ENCODE peak calls at places on chromosome 21, in six cellular contexts. B is DND-41, L is mammary epithelial cell, F is HCT116, N is HepG2, G is fibroblast of lung. S is an unnamed sample.

GRCh38 chr21:42424848-42425602 is 21.3 kb downstream of the UBASH3A start:
- DNase-seq in B (peak; percentile 91), L (no peak), F (no peak), N (no peak), G (no peak), S (no peak)

GRCh38 chr21:42737969-42738590 is 84.7 kb downstream of the PDE9A start:
- DNase-seq in B (peak; percentile 44), L (no peak), F (no peak), N (peak; percentile 89), G (no peak), S (no peak)

GRCh38 chr21:35015435-35016024 is 33.6 kb downstream of the RUNX1 start:
- DNase-seq in B (no peak), L (no peak), F (no peak), N (no peak), G (no peak), S (no peak)

GRCh38 chr21:34544032-34544496 is 32.1 kb upstream of the KCNE1 start:
- DNase-seq in B (peak; percentile 45), L (peak; percentile 74), F (peak; percentile 80), N (peak; percentile 88), G (peak; percentile 77), S (peak; percentile 53)

GRCh38 chr21:25518491-25518911 is 88.8 kb downstream of the MRPL39 start:
- DNase-seq in B (no peak), L (peak; percentile 5), F (no peak), N (no peak), G (peak; percentile 11), S (peak; percentile 5)

GRCh38 chr21:35924714-35925301 is 135.5 kb downstream of the SETD4 start:
- DNase-seq in B (no peak), L (peak; percentile 99), F (no peak), N (no peak), G (peak; percentile 96), S (no peak)

GRCh38 chr21:34846601-34847112 is 177.9 kb downstream of the CLIC6 start:
- DNase-seq in B (no peak), L (peak; percentile 86), F (peak; percentile 61), N (no peak), G (peak; percentile 86), S (peak; percentile 51)

GRCh38 chr21:24941316-24942185 is 665.7 kb downstream of the MRPL39 start:
- DNase-seq in B (no peak), L (no peak), F (no peak), N (no peak), G (peak; percentile 58), S (no peak)

GRCh38 chr21:18384771-18385170 is 18.8 kb downstream of the TMPRSS15 start:
- DNase-seq in B (no peak), L (peak; percentile 0), F (no peak), N (no peak), G (no peak), S (peak; percentile 54)

GRCh38 chr21:33661146-33661545 is 18.8 kb downstream of the ITSN1 start:
- DNase-seq in B (no peak), L (peak; percentile 40), F (no peak), N (no peak), G (no peak), S (no peak)

GRCh38 chr21:44711327-44712202 is at the start of gene TSPEAR:
- DNase-seq in B (no peak), L (no peak), F (no peak), N (no peak), G (no peak), S (peak; percentile 49)
- H3K27me3 ChIP-seq in B (peaks cover 23% of the 10 kb centered on the region), L (peaks cover 16% of the 10 kb centered on the region), F (peaks cover 30% of the 10 kb centered on the region), N (peaks cover 62% of the 10 kb centered on the region), G (peaks cover 60% of the 10 kb centered on the region), S (peaks cover 84% of the 10 kb centered on the region)

GRCh38 chr21:10627316-10627863 is 106.0 kb downstream of the TPTE start:
- DNase-seq in B (no peak), L (no peak), F (no peak), N (no peak), G (no peak), S (no peak)
- TF ChIP-seq EZH2 in B (no peak), L (no peak), F (no peak), N (no peak), G (no peak), S (no peak)

DNA sequence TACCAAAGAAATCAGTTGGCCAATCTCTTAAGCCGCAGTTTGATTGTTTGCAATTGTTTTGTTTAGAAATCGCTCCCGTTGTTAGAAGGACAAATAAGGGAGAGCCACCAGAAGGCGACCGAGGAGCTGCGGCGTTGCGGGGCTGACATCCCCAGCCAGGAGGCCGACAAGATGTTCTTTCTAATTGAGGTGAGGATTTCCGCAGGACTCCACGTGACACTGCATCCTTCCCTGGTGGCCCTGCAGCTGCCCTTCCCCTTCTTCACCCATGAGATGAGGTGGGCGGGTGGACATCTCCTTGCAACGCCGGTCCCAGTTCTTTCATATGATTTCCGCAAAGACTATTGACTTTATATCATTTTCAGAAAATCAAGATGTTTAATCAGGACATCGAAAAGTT is 27.2 kb upstream of the MX1 start:
- DNase-seq in B (no peak), L (no peak), F (no peak), N (no peak), G (no peak), S (no peak)
- H3K36me3 ChIP-seq in B (peaks cover 74% of the 10 kb centered on the region), L (no peaks in the 10 kb centered on the region), F (no peaks in the 10 kb centered on the region), N (peaks cover 7% of the 10 kb centered on the region), G (no peaks in the 10 kb centered on the region), S (no peaks in the 10 kb centered on the region)

DNA sequence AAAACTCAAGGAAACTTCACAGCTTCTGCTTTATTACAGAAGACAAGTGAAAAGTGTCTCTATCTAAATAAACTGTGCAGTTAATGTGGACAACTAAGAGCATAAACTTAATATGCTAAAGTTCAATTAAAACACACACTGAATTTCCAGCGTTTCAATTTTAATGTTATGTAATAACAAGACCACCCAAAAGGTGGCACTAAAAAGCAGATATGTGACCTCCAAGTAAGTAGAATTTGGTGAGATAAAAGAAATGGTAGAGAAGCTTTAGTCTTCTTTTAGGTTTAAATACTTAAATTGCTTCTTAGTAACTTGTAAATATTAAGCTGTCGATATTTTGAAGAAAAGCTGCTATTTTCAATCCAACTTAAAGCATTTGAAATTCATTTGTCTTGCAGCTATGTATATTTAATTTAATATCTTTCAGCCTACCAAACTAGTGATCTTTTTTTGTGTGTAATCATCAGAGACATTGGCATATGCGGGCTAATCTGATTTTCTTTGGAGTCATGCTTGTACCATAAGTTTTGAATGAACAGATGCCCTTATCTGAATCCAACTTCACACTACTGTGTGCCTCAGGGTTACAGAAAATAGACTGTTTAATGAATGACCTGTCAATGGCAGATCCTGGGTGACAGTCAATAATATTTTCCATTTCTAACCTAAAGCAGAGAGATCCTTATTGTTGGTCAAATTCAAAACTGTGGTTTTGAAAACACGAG is 36.5 kb upstream of the ADAMTS1 start:
- DNase-seq in B (no peak), L (no peak), F (no peak), N (no peak), G (peak; percentile 13), S (peak; percentile 17)
- H3K27me3 ChIP-seq in B (no peaks in the 10 kb centered on the region), L (peaks cover 2% of the 10 kb centered on the region), F (no peaks in the 10 kb centered on the region), N (no peaks in the 10 kb centered on the region), G (no peaks in the 10 kb centered on the region), S (no peaks in the 10 kb centered on the region)

GRCh38 chr21:41168391-41169257 is 664 bp downstream of the BACE2 start:
- DNase-seq in B (peak; percentile 58), L (peak; percentile 53), F (no peak), N (no peak), G (peak; percentile 82), S (peak; percentile 62)
- TF ChIP-seq EZH2 in B (peak; percentile 99), L (no peak), F (no peak), N (peak; percentile 64), G (no peak), S (peak; percentile 79)

GRCh38 chr21:32320726-32321125 is 22.1 kb downstream of the MRAP start:
- DNase-seq in B (no peak), L (no peak), F (no peak), N (no peak), G (no peak), S (no peak)

GRCh38 chr21:32321480-32321879 is 22.8 kb downstream of the MRAP start:
- DNase-seq in B (no peak), L (no peak), F (no peak), N (no peak), G (no peak), S (no peak)

GRCh38 chr21:32320059-32320458 is 21.4 kb downstream of the MRAP start:
- DNase-seq in B (no peak), L (no peak), F (no peak), N (no peak), G (no peak), S (no peak)

GRCh38 chr21:32322103-32322502 is 23.4 kb downstream of the MRAP start:
- DNase-seq in B (no peak), L (no peak), F (no peak), N (no peak), G (no peak), S (no peak)

DNA sequence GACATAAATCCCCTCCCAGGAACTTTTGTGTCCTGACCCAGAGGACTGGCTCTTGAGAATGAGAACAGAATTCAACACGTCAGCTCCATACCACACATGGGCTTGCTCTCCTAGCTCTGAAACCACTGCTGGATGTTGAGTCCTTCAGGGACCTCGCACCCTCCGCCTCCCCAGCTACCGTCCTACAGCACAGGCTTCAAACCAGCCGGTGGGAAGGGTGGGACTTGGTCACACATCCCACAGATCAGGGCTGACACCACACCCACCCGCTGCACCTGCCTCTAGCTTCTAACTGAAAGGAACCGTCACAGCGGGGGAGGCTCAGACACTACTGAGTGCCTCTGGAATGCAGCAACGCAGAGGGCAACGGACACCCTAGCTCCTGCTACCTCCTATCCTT is 24.0 kb downstream of the MRAP start:
- DNase-seq in B (no peak), L (no peak), F (no peak), N (no peak), G (no peak), S (no peak)
- H3K36me3 ChIP-seq in B (peaks cover 95% of the 10 kb centered on the region), L (peaks cover 46% of the 10 kb centered on the region), F (peaks cover 87% of the 10 kb centered on the region), N (peaks cover 39% of the 10 kb centered on the region), G (peaks cover 27% of the 10 kb centered on the region), S (peaks cover 3% of the 10 kb centered on the region)

DNA sequence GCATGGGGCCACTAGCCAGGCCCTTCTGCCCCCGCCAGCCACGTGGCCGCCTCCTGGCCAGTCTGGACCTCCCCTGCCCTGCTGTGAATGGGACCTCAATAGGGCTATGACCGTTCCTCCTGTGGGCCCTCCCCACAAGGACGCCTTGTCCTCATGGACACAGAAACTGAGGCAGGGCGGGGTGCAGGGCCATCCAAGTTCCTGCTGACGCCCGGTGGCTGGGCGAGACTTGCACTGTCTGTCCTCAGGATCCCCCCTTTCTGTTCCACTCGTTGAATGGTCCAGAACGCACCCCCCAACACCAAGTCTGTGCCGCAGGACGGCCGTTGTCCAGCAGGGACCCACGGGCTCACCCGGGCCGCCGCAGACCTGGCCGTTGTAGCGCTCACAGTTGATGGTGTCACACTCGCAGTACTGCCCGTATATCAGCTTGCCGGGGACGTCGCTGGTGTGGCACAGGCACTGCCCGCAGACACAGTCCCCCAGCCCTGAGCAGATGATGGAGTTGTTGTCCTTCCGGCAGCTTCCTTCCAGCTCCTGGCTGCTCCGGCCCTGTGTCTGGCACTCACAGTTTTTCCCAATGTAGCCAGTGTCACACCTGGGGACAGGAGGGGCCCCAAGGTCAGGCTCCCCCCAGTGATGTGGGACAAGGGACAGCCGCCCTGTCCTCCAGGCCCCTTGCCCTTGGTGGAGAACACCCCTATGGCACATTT is 16.3 kb upstream of the PTTG1IP start:
- DNase-seq in B (no peak), L (no peak), F (no peak), N (no peak), G (no peak), S (no peak)
- H3K27me3 ChIP-seq in B (no peaks in the 10 kb centered on the region), L (no peaks in the 10 kb centered on the region), F (no peaks in the 10 kb centered on the region), N (peaks cover 7% of the 10 kb centered on the region), G (peaks cover 12% of the 10 kb centered on the region), S (no peaks in the 10 kb centered on the region)

S was measured in neural progenitor cell.